ENCODE peak calls at places on chromosomes 16 and 17, in ten cellular contexts. C is neural crest cell, M is kidney epithelial cell, I is GM12864, O is heart right ventricle, P is glutamatergic neuron, D is H9, K is tibial artery, H is fibroblast of lung, V is HepG2. B is an unnamed sample.

GRCh38 chr17:43840814-43841213 is 6.2 kb upstream of the CD300LG start:
- DNase-seq in C (no peak), M (no peak), I (no peak), O (no peak), P (no peak), D (no peak), K (no peak), H (peak), V (peak), B (no peak)

GRCh38 chr16:57882797-57883196 is 80.5 kb upstream of the KIFC3 start:
- DNase-seq in C (no peak), M (no peak), I (no peak), O (no peak), P (no peak), D (no peak), K (no peak), H (no peak), V (no peak), B (no peak)

GRCh38 chr16:85105475-85105874 is 6.8 kb downstream of the CIBAR2 start:
- DNase-seq in C (no peak), M (no peak), I (no peak), O (no peak), P (no peak), D (no peak), K (no peak), H (no peak), V (no peak), B (no peak)

GRCh38 chr16:57797526-57798266 is 4.6 kb downstream of the KIFC3 start:
- DNase-seq in C (no peak), M (no peak), I (no peak), O (peak), P (peak), D (peak), K (no peak), H (no peak), V (peak), B (peak)

GRCh38 chr16:87891763-87892162 is 22.5 kb upstream of the SLC7A5 start:
- DNase-seq in C (no peak), M (no peak), I (no peak), O (no peak), P (no peak), D (no peak), K (no peak), H (no peak), V (no peak), B (no peak)

GRCh38 chr17:36697907-36698526 is 96.6 kb downstream of the MRM1 start:
- DNase-seq in C (no peak), M (no peak), I (no peak), O (no peak), P (no peak), D (no peak), K (no peak), H (no peak), V (no peak), B (peak)

GRCh38 chr16:20901068-20901440 is 483 bp downstream of the LYRM1 start:
- DNase-seq in C (no peak), M (no peak), I (no peak), O (no peak), P (no peak), D (no peak), K (no peak), H (no peak), V (no peak), B (no peak)

GRCh38 chr17:36913132-36913531 is 24.1 kb upstream of the LHX1 start:
- DNase-seq in C (no peak), M (no peak), I (no peak), O (no peak), P (no peak), D (no peak), K (no peak), H (no peak), V (no peak), B (no peak)

GRCh38 chr17:1904273-1905052 is 74.7 kb downstream of the RPA1 start:
- DNase-seq in C (no peak), M (no peak), I (peak), O (no peak), P (no peak), D (no peak), K (no peak), H (no peak), V (peak), B (no peak)

GRCh38 chr17:7394452-7395191 is at the start of gene PLSCR3:
- DNase-seq in C (peak), M (peak), I (peak), O (peak), P (peak), D (peak), K (peak), H (peak), V (peak), B (peak)

GRCh38 chr16:17409894-17410293 is 60.9 kb downstream of the XYLT1 start:
- DNase-seq in C (no peak), M (no peak), I (no peak), O (no peak), P (no peak), D (no peak), K (no peak), H (no peak), V (no peak), B (no peak)

DNA sequence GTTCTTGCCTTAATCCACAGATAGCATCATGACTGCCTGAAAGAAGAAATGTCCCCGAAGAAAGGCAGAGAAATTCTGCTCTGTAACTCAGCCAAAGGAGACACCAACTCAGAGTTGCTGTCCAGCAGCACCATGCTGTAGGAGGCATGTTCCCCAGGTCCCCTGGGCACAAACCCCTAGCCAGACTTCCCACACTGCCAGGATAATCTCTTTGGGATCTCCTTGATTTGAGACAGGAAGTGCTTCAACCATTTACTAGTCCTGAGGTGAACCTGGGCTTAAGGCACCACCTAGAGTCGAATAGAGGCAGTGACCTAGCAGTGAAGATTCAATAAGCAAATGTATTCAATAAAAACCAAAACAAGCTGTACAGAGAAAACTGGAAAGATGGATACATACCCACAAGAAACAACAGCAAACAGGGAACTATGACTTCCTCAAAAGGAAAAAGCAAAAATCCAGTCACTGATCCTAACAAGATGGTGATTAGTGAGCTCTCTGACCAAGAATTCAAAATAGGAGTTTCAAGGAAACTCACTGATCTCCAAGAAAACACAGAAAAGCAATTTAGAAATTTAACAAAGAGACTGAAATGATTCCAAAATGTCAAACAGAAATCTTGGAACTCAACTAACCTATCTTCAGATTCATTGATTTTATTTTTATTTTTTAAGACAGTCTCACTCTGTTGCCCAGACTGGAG is 5.7 kb downstream of the OR4D2 start:
- DNase-seq in C (no peak), M (no peak), I (peak), O (no peak), P (no peak), D (peak), K (no peak), H (peak), V (peak), B (peak)
- TF ChIP-seq CTCF in C (peak), M (peak), I (peak), O (peak), P (no peak), D (peak), K (peak), H (peak), V (peak), B (no peak)

GRCh38 chr16:35391328-35391727 is 1931.9 kb downstream of the TP53TG3F start:
- DNase-seq in C (no peak), M (no peak), I (peak), O (peak), P (peak), D (peak), K (no peak), H (peak), V (peak), B (no peak)
- TF ChIP-seq CTCF in C (peak), M (peak), I (peak), O (peak), P (peak), D (peak), K (peak), H (peak), V (peak), B (no peak)

GRCh38 chr17:70100983-70101382 is 26.0 kb downstream of the KCNJ16 start:
- DNase-seq in C (no peak), M (no peak), I (no peak), O (no peak), P (no peak), D (no peak), K (no peak), H (peak), V (no peak), B (no peak)
- TF ChIP-seq CTCF in C (no peak), M (no peak), I (no peak), O (no peak), P (no peak), D (no peak), K (no peak), H (no peak), V (no peak), B (no peak)

GRCh38 chr17:50708050-50709000 is 611 bp upstream of the ANKRD40 start:
- DNase-seq in C (no peak), M (no peak), I (no peak), O (no peak), P (no peak), D (no peak), K (no peak), H (peak), V (no peak), B (no peak)
- TF ChIP-seq CTCF in C (no peak), M (no peak), I (no peak), O (no peak), P (no peak), D (no peak), K (no peak), H (no peak), V (peak), B (no peak)

DNA sequence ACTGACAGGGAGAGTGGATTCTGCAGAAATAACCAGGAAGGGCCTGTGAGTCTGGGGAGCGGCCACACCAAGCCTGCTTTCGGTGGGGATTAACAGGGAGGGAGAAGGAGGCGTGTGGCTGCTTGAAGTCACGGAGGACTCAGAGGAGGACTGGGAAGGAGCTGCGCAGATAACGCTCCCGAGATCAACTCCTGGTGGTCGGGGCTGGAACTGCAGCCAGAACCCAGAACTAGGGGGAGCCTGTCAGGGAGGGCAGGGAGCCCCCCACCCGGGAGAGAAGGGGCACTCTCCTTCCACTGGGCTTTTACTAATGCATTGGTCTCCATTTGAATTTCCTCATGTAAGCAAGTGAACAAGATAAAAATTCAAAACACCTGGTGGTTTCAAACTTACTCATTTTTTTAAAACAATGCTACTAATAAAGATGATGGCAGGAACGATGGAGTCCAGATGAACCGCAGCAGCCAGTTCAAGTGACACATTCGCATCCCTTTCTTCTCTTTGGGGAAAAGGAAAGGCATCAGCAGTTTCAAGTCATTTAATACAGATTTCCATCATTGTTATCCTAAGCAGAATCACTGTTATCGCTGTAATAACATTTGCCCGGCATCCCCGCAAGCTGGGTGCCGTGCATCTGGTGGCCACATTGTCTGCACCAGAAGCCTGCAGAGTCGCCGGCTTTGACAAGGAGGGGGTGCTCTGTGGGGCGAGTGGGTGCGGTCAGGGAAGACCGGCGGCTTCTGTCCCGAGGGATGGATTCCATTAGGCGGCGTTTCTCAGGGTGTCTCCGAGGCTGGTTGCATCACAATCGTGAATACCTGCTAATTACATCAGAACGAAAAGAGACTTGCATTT is 183.0 kb downstream of the FOXL1 start:
- DNase-seq in C (peak), M (no peak), I (no peak), O (peak), P (peak), D (peak), K (peak), H (peak), V (peak), B (peak)
- TF ChIP-seq CTCF in C (peak), M (peak), I (peak), O (peak), P (peak), D (peak), K (peak), H (peak), V (peak), B (peak)

GRCh38 chr16:81879625-81880024 is 100.5 kb downstream of the PLCG2 start:
- DNase-seq in C (no peak), M (no peak), I (no peak), O (no peak), P (no peak), D (no peak), K (no peak), H (no peak), V (no peak), B (no peak)
- TF ChIP-seq CTCF in C (no peak), M (peak), I (peak), O (no peak), P (peak), D (peak), K (no peak), H (no peak), V (peak), B (peak)

GRCh38 chr16:67028555-67029248 is at the start of gene CBFB:
- DNase-seq in C (peak), M (peak), I (peak), O (peak), P (peak), D (peak), K (peak), H (peak), V (peak), B (peak)
- TF ChIP-seq CTCF in C (peak), M (no peak), I (peak), O (no peak), P (no peak), D (peak), K (no peak), H (no peak), V (peak), B (no peak)

GRCh38 chr17:64017381-64017980 is 3.0 kb downstream of the ICAM2 start:
- DNase-seq in C (no peak), M (no peak), I (no peak), O (no peak), P (no peak), D (no peak), K (no peak), H (no peak), V (no peak), B (no peak)

GRCh38 chr17:64019486-64020067 is 856 bp downstream of the ICAM2 start:
- DNase-seq in C (no peak), M (no peak), I (no peak), O (no peak), P (no peak), D (no peak), K (no peak), H (no peak), V (no peak), B (no peak)

GRCh38 chr17:64016974-64017373 is 3.5 kb downstream of the ICAM2 start:
- DNase-seq in C (no peak), M (no peak), I (no peak), O (no peak), P (no peak), D (no peak), K (no peak), H (no peak), V (no peak), B (no peak)

GRCh38 chr17:64015447-64015846 is 5.0 kb downstream of the ICAM2 start:
- DNase-seq in C (no peak), M (no peak), I (no peak), O (no peak), P (no peak), D (no peak), K (no peak), H (no peak), V (no peak), B (no peak)

GRCh38 chr17:64016248-64016784 is 4.1 kb downstream of the ICAM2 start:
- DNase-seq in C (no peak), M (no peak), I (no peak), O (no peak), P (no peak), D (no peak), K (no peak), H (no peak), V (no peak), B (peak)
- TF ChIP-seq CTCF in C (no peak), M (no peak), I (peak), O (no peak), P (no peak), D (no peak), K (no peak), H (peak), V (peak), B (no peak)